ENCODE peak calls at places on chromosomes 13 and 19, in five cellular contexts. Q is GOT3, M is T1000, X is AG04450, I is NCI-H460. K is an unnamed sample.

GRCh38 chr19:46269085-46269484 is 27.8 kb upstream of the HIF3A start:
- DNase-seq in X (no peak), I (no peak), Q (no peak), M (no peak), K (no peak)

GRCh38 chr19:18289471-18290066 is 8.1 kb upstream of the JUND start:
- DNase-seq in I (no peak), X (no peak), M (no peak), Q (no peak), K (no peak)

GRCh38 chr13:30576528-30576927 is 41.2 kb upstream of the USPL1 start:
- DNase-seq in M (no peak), X (no peak), I (no peak), Q (no peak), K (no peak)

GRCh38 chr13:42707596-42707995 is 73.8 kb upstream of the FAM216B start:
- DNase-seq in I (no peak), M (no peak), Q (no peak), X (peak), K (no peak)

GRCh38 chr19:35225951-35226350 is 2.6 kb downstream of the FAM187B start:
- DNase-seq in Q (no peak), X (no peak), I (no peak), M (no peak), K (no peak)

GRCh38 chr13:52862358-52863206 is 14.1 kb upstream of the PCDH8 start:
- DNase-seq in M (no peak), I (no peak), Q (no peak), X (no peak), K (no peak)

GRCh38 chr19:17951151-17952040 is 15.5 kb upstream of the KCNN1 start:
- DNase-seq in I (no peak), M (no peak), X (no peak), Q (no peak), K (no peak)

GRCh38 chr19:16400911-16401675 is 70.7 kb downstream of the EPS15L1 start:
- DNase-seq in M (no peak), Q (no peak), I (no peak), X (no peak), K (no peak)

GRCh38 chr13:90717451-90717936 is 630.0 kb upstream of the MIR17HG start:
- DNase-seq in Q (no peak), X (no peak), I (no peak), M (no peak), K (peak)

GRCh38 chr13:20654156-20654555 is 49.3 kb upstream of the IL17D start:
- DNase-seq in Q (no peak), X (no peak), M (no peak), I (no peak), K (no peak)

GRCh38 chr13:50189450-50189849 is 174.2 kb downstream of the KCNRG start:
- DNase-seq in Q (no peak), M (no peak), X (no peak), I (no peak), K (no peak)

GRCh38 chr19:11659612-11660011 is 62.3 kb downstream of the ZNF627 start:
- DNase-seq in Q (no peak), X (no peak), I (no peak), M (no peak), K (no peak)

GRCh38 chr13:66586489-66586888 is 643.6 kb downstream of the PCDH9 start:
- DNase-seq in M (no peak), Q (no peak), X (no peak), I (no peak), K (no peak)

GRCh38 chr19:35266149-35266903 is 2.4 kb upstream of the USF2 start:
- DNase-seq in M (no peak), I (no peak), X (no peak), Q (no peak), K (no peak)

GRCh38 chr19:31725051-31725450 is 375.8 kb upstream of the TSHZ3 start:
- DNase-seq in M (no peak), I (no peak), X (no peak), Q (no peak), K (no peak)

GRCh38 chr13:43908156-43909126 is 28.7 kb downstream of the LACC1 start:
- DNase-seq in X (peak), M (no peak), Q (no peak), I (peak), K (peak)

GRCh38 chr13:75445717-75446529 is 36.0 kb downstream of the TBC1D4 start:
- DNase-seq in X (no peak), Q (no peak), M (no peak), I (no peak), K (no peak)

GRCh38 chr19:4647676-4648644 is 8.6 kb downstream of the TNFAIP8L1 start:
- DNase-seq in M (no peak), Q (no peak), I (no peak), X (no peak), K (no peak)

GRCh38 chr19:35673121-35673804 is 6.9 kb downstream of the UPK1A start:
- DNase-seq in I (peak), X (no peak), Q (no peak), M (peak), K (no peak)

GRCh38 chr13:60150538-60150937 is 13.2 kb downstream of the DIAPH3 start:
- DNase-seq in X (no peak), I (no peak), M (no peak), Q (no peak), K (no peak)

GRCh38 chr19:35040826-35041547 is 534 bp upstream of the HPN start:
- DNase-seq in M (no peak), Q (no peak), I (no peak), X (no peak), K (no peak)

GRCh38 chr19:15812059-15812722 is 3.3 kb downstream of the OR10H1 start:
- DNase-seq in Q (no peak), X (no peak), I (no peak), M (no peak), K (no peak)

GRCh38 chr19:48506138-48506733 is 5.4 kb downstream of the LMTK3 start:
- DNase-seq in Q (no peak), M (no peak), I (peak), X (no peak), K (peak)

GRCh38 chr13:32210081-32210480 is 105.1 kb downstream of the ZAR1L start:
- DNase-seq in Q (no peak), X (no peak), I (no peak), M (no peak), K (no peak)

GRCh38 chr19:15154002-15154612 is 46.7 kb downstream of the NOTCH3 start:
- DNase-seq in X (no peak), Q (no peak), I (peak), M (no peak), K (peak)

GRCh38 chr13:45482571-45483173 is 17.9 kb downstream of the COG3 start:
- DNase-seq in I (no peak), X (no peak), Q (no peak), M (no peak), K (peak)

GRCh38 chr19:1989513-1990229 is 25.8 kb downstream of the BTBD2 start:
- DNase-seq in I (no peak), X (no peak), Q (no peak), M (no peak), K (no peak)

GRCh38 chr19:40465025-40465780 is at the start of gene BLVRB:
- DNase-seq in X (no peak), I (no peak), Q (no peak), M (no peak), K (no peak)

GRCh38 chr13:40165533-40165932 is 500.9 kb downstream of the FOXO1 start:
- DNase-seq in X (no peak), I (no peak), M (no peak), Q (no peak), K (no peak)

GRCh38 chr19:31332096-31332495 is 17.1 kb downstream of the TSHZ3 start:
- DNase-seq in Q (no peak), X (no peak), I (no peak), M (no peak), K (no peak)

GRCh38 chr19:39178296-39179006 is 18.3 kb upstream of the NCCRP1 start:
- DNase-seq in Q (no peak), I (no peak), M (no peak), X (no peak), K (no peak)

GRCh38 chr19:39132344-39132969 is 6.9 kb downstream of the PAK4 start:
- DNase-seq in Q (no peak), X (no peak), I (no peak), M (no peak), K (no peak)

GRCh38 chr13:103436057-103436654 is 369.9 kb upstream of the SLC10A2 start:
- DNase-seq in X (no peak), M (no peak), I (no peak), Q (no peak), K (no peak)

GRCh38 chr19:56367829-56368711 is 25.3 kb downstream of the ZNF582 start:
- DNase-seq in Q (peak), I (no peak), M (peak), X (peak), K (peak)

GRCh38 chr19:9962623-9963290 is 26.4 kb upstream of the OLFM2 start:
- DNase-seq in X (no peak), Q (no peak), M (no peak), I (no peak), K (no peak)

GRCh38 chr13:30105381-30105780 is 202.0 kb downstream of the KATNAL1 start:
- DNase-seq in I (no peak), M (no peak), Q (no peak), X (no peak), K (no peak)

K was measured in fibroblast of the conjunctiva.